ENCODE peak calls at places on chromosomes 11 and 22, in four cellular contexts. Y, H, Q and A are unnamed samples.

GRCh38 chr11:16632295-16633200 is 105.9 kb upstream of the C11orf58 start:
- DNase-seq in Y (no peak), H (peak), Q (peak), A (no peak)

GRCh38 chr22:20036535-20037392 is 15.9 kb downstream of the TANGO2 start:
- DNase-seq in Y (no peak), H (no peak), Q (no peak), A (no peak)

GRCh38 chr11:116513894-116514293 is 258.9 kb downstream of the BUD13 start:
- DNase-seq in Y (no peak), H (peak), Q (peak), A (no peak)

GRCh38 chr11:57480409-57481137 is 20.2 kb downstream of the RTN4RL2 start:
- DNase-seq in Y (no peak), H (peak), Q (peak), A (no peak)

GRCh38 chr22:31046591-31047226 is 34.4 kb upstream of the SMTN start:
- DNase-seq in Y (no peak), H (no peak), Q (peak), A (no peak)

GRCh38 chr11:127037001-127037400 is 36.4 kb upstream of the KIRREL3 start:
- DNase-seq in Y (no peak), H (no peak), Q (no peak), A (no peak)

GRCh38 chr11:86610559-86611341 is 61.7 kb downstream of the ME3 start:
- DNase-seq in Y (no peak), H (no peak), Q (no peak), A (peak)

GRCh38 chr22:46802608-46803027 is 40.2 kb downstream of the TBC1D22A start:
- DNase-seq in Y (no peak), H (no peak), Q (no peak), A (no peak)

GRCh38 chr11:12380565-12381325 is 3.4 kb downstream of the PARVA start:
- DNase-seq in Y (no peak), H (no peak), Q (no peak), A (peak)

GRCh38 chr22:45216133-45217003 is 24.3 kb downstream of the KIAA0930 start:
- DNase-seq in Y (no peak), H (no peak), Q (peak), A (no peak)